ENCODE peak calls at places on chromosomes 7 and 10, in four cellular contexts. M, W, G and D are unnamed samples.

GRCh38 chr7:106071999-106072714 is 40.0 kb downstream of the SYPL1 start:
- DNase-seq in M (peak), W (no peak), G (no peak), D (peak)

GRCh38 chr10:103281753-103282152 is 4.8 kb downstream of the INA start:
- DNase-seq in M (peak), W (peak), G (no peak), D (no peak)

GRCh38 chr7:55977831-55978230 is 13.4 kb downstream of the NIPSNAP2 start:
- DNase-seq in M (no peak), W (no peak), G (no peak), D (no peak)

GRCh38 chr10:67883710-67884312 is 645 bp upstream of the SIRT1 start:
- DNase-seq in M (no peak), W (no peak), G (no peak), D (no peak)

GRCh38 chr7:30474893-30475292 is 3.7 kb downstream of the NOD1 start:
- DNase-seq in M (no peak), W (no peak), G (no peak), D (no peak)

GRCh38 chr10:7529638-7530037 is 118.8 kb upstream of the SFMBT2 start:
- DNase-seq in M (no peak), W (peak), G (no peak), D (peak)

GRCh38 chr7:148657929-148658328 is 40.8 kb upstream of the CUL1 start:
- DNase-seq in M (no peak), W (no peak), G (no peak), D (no peak)

GRCh38 chr10:77282163-77282562 is 355.4 kb downstream of the KCNMA1 start:
- DNase-seq in M (no peak), W (no peak), G (no peak), D (no peak)

GRCh38 chr7:83579740-83580139 is 69.2 kb downstream of the SEMA3E start:
- DNase-seq in M (no peak), W (no peak), G (no peak), D (no peak)

GRCh38 chr7:24582171-24582570 is 8.9 kb downstream of the PALS2 start:
- DNase-seq in M (no peak), W (no peak), G (no peak), D (no peak)

GRCh38 chr7:5423272-5423843 is at the start of gene TNRC18:
- DNase-seq in M (peak), W (no peak), G (no peak), D (no peak)
- TF ChIP-seq CREB1 in M (no peak), W (no peak), G (no peak), D (no peak)

GRCh38 chr10:122576291-122576690 is 15.7 kb downstream of the DMBT1 start:
- DNase-seq in M (no peak), W (no peak), G (no peak), D (no peak)

GRCh38 chr10:122571892-122572291 is 11.3 kb downstream of the DMBT1 start:
- DNase-seq in M (no peak), W (no peak), G (no peak), D (no peak)

GRCh38 chr10:122577311-122577885 is 16.8 kb downstream of the DMBT1 start:
- DNase-seq in M (no peak), W (no peak), G (no peak), D (no peak)

GRCh38 chr10:122570920-122571319 is 10.4 kb downstream of the DMBT1 start:
- DNase-seq in M (no peak), W (no peak), G (no peak), D (no peak)

DNA sequence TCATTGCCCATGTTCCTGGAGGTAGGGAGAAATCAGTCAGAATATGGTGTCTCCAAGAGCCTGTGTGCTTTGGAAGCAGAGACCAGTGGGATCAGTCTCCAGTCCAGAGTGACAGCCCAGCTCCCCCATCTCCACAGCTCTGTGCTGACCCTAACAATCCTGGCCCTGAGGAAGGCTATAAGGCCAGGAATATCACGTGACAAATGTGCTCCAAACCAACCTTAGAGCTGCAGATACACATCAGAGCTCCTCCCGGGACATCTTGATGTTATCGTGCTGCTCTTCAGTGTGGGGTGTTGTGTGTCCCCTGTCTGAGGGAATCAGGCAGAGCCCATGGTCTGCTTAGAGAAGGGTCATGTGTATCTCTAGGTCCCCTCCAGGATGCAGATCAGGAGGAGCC is 15.2 kb downstream of the DMBT1 start:
- DNase-seq in M (no peak), W (no peak), G (no peak), D (no peak)
- TF ChIP-seq CBX5 in M (no peak), W (no peak), G (no peak), D (no peak)

DNA sequence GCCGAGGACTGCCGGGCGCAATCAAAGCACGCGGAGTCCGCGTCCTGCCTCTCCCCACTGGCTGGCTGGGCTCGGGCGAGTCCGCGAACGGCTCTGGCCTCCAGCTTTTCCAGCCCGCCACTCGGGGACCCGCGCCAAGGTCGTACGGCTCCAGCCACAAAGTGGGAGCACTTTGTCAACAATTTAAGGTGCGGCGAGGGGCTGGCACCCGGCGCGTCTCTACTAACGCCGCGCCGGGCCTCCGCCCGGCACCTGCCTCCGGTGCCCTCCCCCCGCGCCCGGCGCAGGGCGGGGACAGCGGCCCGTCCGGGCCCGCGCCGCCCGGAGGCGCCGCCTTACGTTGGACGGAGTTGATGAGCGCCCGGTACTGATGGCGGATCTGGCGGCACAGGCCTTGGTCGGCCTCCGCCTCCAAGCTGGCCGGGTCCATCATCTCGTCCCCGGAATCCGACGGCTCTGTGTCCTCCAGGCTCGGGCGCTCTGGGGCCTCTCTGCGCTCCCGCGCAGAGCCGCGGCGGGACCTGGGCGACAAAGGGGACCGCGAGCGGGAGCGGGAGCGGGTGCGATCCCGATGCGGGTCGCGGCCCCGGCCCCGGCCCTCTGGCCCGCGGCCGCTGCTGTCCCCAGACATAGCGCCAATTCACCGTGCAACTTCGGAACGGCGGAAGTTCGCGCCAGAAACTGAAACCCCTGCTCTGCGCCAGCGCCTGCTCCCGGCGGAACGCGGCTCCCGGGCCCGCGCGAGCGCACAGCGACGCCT is at the start of gene NSMCE4A:
- DNase-seq in M (peak), W (peak), G (peak), D (peak)
- TF ChIP-seq CREB1 in M (no peak), W (no peak), G (no peak), D (no peak)

DNA sequence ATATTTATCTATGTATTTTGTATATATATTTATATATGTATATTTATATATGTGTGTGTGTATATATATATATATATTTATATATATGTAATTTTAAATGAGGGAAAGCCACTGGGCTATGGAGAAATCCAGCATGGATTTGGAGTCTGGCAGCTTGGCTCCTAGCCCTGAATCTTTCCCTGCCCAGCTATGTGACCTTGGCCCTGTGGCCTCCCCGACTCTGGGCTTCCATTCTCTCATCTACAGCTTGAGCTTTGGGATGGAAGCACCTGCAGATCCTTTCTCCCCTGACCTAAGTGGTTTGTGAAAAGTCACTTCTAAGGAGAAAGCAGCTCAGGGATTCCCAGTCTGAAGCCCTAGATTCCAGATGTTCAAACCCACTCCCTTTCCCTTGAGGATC is 327.8 kb upstream of the ZMIZ1 start:
- DNase-seq in M (no peak), W (no peak), G (no peak), D (no peak)
- TF ChIP-seq CBX5 in M (no peak), W (no peak), G (no peak), D (no peak)

GRCh38 chr10:121974019-121974534 is 940 bp downstream of the NSMCE4A start:
- DNase-seq in M (no peak), W (no peak), G (no peak), D (no peak)

GRCh38 chr10:121978511-121978910 is 3.5 kb upstream of the NSMCE4A start:
- DNase-seq in M (no peak), W (no peak), G (no peak), D (no peak)

GRCh38 chr10:121976607-121977006 is 1.6 kb upstream of the NSMCE4A start:
- DNase-seq in M (no peak), W (no peak), G (no peak), D (peak)

DNA sequence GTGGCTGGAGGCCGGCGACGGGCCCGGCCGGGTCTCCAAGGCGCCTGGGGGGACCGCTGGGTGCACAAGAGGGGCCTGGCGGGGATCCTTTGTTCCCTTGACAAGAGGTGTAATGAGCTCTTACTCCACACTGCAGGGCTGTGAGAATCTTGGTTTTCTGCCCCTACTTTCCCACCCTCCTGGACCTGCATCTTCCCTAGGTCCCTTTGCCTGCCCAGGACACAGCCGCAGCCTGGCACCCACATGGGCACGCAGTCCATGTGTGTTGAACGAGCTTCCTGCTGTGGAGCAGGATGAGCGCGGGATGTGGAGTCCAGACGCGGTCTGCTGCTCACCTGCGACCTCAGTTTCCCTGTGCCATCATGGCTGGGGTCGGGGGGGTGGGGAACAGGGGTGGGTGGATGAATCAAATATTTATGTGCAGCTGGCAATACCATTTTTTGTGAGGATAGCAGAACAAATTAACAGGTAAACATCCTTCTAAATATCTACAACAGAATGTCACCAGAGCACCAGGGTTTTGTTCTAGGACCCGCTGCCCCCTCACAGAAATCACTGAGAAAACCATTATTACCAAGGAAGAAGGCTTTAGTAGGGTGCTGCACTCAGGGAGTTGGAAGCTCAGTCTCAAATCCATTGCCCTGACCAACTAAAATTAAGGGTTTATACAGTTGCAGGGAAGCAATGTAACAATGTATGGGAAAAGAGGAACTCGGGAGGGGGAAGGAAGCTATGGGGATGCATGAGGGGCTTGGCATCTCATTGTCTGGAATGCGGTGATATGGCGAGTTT is 474 bp upstream of the NSMCE4A start:
- DNase-seq in M (no peak), W (no peak), G (no peak), D (no peak)
- TF ChIP-seq CREB1 in M (no peak), W (no peak), G (no peak), D (no peak)

DNA sequence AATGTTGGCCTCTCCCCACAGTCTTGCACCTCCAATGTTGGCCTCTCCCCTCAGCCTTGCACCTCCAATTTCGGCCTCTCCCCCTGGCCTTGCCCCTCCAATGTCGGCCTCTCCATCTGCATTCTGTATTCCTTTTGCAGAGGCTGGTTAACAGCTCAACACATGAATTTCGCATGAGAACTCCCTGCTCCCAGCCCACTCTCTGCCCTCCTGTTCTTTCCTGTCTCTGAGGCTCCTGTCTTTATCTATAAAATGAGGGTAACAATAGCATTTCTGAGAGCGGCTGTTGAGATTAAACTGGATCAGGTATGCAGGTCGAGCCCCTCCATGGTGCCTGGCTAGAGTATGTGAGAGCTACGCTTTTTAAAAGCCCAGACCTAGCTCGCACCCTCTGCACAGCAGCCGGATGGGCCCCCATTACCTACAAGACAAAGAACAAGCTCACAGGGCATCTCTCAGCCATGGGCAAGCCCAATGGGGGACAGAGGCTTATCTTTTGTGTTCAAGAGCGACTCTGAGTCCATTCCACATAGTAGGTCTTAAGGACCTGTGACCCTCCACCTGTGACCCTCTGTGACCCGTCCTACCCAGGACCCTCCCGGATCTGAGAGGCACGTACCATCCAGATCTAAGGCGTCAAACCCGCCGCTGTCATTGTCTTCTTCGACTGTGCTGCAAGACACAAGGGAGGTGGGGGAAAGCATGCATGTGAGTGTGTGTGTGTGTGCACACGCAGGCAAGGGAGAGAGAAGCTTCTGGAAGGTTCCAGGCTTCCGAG is 82.2 kb upstream of the GNA12 start:
- DNase-seq in M (no peak), W (no peak), G (no peak), D (no peak)
- TF ChIP-seq CBX5 in M (no peak), W (no peak), G (no peak), D (no peak)